ENCODE peak calls at places on chromosome 5, in four cellular contexts. F is H1, V is IMR-90, Y is H9. P is an unnamed sample.

GRCh38 chr5:17405976-17406876 is 91.8 kb upstream of the TAF11L2 start:
- DNase-seq in F (no peak), V (peak; percentile 25), Y (no peak), P (no peak)

GRCh38 chr5:96924016-96924443 is 11.8 kb upstream of the LNPEP start:
- DNase-seq in F (no peak), V (no peak), Y (no peak), P (no peak)

GRCh38 chr5:153783278-153783677 is 255.4 kb downstream of the FAM114A2 start:
- DNase-seq in F (no peak), V (no peak), Y (no peak), P (peak; percentile 97)

GRCh38 chr5:32942225-32942989 is 231.3 kb downstream of the NPR3 start:
- DNase-seq in F (peak; percentile 50), V (peak; percentile 13), Y (peak; percentile 32), P (peak; percentile 76)

GRCh38 chr5:470961-471749 is 28.2 kb downstream of the EXOC3 start:
- DNase-seq in F (no peak), V (no peak), Y (no peak), P (no peak)

GRCh38 chr5:74201334-74202081 is 439.0 kb downstream of the ENC1 start:
- DNase-seq in F (no peak), V (peak; percentile 51), Y (no peak), P (no peak)

GRCh38 chr5:177491429-177491945 is 5.9 kb downstream of the PDLIM7 start:
- DNase-seq in F (peak; percentile 99), V (no peak), Y (peak; percentile 92), P (peak; percentile 91)

GRCh38 chr5:160083012-160083436 is 36.2 kb downstream of the PWWP2A start:
- DNase-seq in F (no peak), V (peak; percentile 81), Y (no peak), P (no peak)

GRCh38 chr5:157378509-157378908 is 81.5 kb upstream of the NIPAL4 start:
- DNase-seq in F (no peak), V (no peak), Y (no peak), P (peak; percentile 45)
- H2AK5ac ChIP-seq in F (no peak overlapping the region), V (no peak overlapping the region), Y (no peak overlapping the region), P (no peak overlapping the region)

GRCh38 chr5:113295111-113295539 is 139.7 kb downstream of the TSSK1B start:
- DNase-seq in F (no peak), V (no peak), Y (no peak), P (no peak)

GRCh38 chr5:113292535-113292934 is 142.3 kb downstream of the TSSK1B start:
- DNase-seq in F (no peak), V (peak; percentile 32), Y (no peak), P (no peak)

GRCh38 chr5:113294341-113295110 is 140.3 kb downstream of the TSSK1B start:
- DNase-seq in F (peak; percentile 86), V (peak; percentile 93), Y (peak; percentile 87), P (peak; percentile 93)

GRCh38 chr5:113293068-113293571 is 141.7 kb downstream of the TSSK1B start:
- DNase-seq in F (peak; percentile 58), V (peak; percentile 28), Y (peak; percentile 66), P (peak; percentile 76)

GRCh38 chr5:113293613-113294340 is 141.0 kb downstream of the TSSK1B start:
- DNase-seq in F (peak; percentile 57), V (peak; percentile 45), Y (peak; percentile 45), P (peak; percentile 48)
- H3K27ac ChIP-seq in F (no peak overlapping the region), V (peak overlapping the region; percentile 87), Y (no peak overlapping the region), P (peak overlapping the region; percentile 67)

GRCh38 chr5:80195837-80196400 is 59.9 kb downstream of the SERINC5 start:
- DNase-seq in F (no peak), V (no peak), Y (no peak), P (no peak)
- H4K5ac ChIP-seq in F (no peak overlapping the region), V (no peak overlapping the region), Y (no peak overlapping the region), P (no peak overlapping the region)

DNA sequence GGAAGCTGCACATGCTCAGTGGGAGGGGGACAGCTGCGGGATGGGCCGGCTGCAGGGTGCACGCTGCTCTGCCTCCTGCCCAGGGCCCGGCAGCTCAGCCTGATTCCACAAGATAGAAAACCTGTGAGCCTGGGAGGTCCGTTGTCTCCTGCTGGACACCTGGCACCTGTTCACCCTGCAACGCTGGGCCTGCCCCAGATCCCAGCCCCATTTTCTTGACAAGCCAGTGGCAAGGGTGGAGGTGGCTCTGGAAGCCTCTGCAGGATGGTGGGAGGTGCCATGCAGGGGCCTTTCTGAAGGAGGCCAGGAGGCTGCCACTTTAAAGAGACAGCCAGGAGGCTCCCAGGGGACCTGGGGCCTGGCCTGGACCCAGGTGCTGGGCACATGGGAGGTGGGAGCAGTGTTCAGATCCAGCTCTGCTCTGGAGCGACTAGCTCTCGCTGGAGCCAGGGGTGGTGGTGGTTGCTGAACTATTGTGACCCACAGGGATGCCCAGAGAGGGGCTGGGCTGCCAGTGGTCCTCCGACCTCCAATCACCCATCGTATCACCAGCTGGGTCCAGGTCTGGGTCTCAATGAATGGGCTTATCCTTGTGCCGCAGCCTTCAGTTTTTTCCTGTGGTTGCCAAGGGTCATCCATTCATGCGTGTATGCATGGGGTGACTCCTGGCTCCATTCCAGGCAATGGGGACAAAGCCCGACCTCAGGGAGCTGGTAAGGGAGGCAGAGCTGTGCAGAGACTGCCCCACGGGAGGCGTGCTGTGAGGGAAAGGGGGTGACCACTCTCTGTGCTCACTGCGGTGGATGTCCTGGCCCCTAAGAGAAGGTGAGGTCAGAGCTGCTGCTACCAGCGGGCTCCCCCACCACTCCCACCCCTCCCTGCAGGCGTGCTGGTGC is 68.4 kb upstream of the RNF130 start:
- DNase-seq in F (peak; percentile 44), V (no peak), Y (no peak), P (no peak)
- H2AK5ac ChIP-seq in F (no peak overlapping the region), V (no peak overlapping the region), Y (no peak overlapping the region), P (no peak overlapping the region)

GRCh38 chr5:142894749-142895148 is 124.6 kb downstream of the ARHGAP26 start:
- DNase-seq in F (no peak), V (peak; percentile 80), Y (no peak), P (no peak)

GRCh38 chr5:142894315-142894714 is 124.1 kb downstream of the ARHGAP26 start:
- DNase-seq in F (no peak), V (no peak), Y (no peak), P (no peak)

GRCh38 chr5:142897328-142897727 is 127.2 kb downstream of the ARHGAP26 start:
- DNase-seq in F (no peak), V (no peak), Y (no peak), P (no peak)

GRCh38 chr5:142892021-142892420 is 121.8 kb downstream of the ARHGAP26 start:
- DNase-seq in F (no peak), V (no peak), Y (no peak), P (peak; percentile 91)

DNA sequence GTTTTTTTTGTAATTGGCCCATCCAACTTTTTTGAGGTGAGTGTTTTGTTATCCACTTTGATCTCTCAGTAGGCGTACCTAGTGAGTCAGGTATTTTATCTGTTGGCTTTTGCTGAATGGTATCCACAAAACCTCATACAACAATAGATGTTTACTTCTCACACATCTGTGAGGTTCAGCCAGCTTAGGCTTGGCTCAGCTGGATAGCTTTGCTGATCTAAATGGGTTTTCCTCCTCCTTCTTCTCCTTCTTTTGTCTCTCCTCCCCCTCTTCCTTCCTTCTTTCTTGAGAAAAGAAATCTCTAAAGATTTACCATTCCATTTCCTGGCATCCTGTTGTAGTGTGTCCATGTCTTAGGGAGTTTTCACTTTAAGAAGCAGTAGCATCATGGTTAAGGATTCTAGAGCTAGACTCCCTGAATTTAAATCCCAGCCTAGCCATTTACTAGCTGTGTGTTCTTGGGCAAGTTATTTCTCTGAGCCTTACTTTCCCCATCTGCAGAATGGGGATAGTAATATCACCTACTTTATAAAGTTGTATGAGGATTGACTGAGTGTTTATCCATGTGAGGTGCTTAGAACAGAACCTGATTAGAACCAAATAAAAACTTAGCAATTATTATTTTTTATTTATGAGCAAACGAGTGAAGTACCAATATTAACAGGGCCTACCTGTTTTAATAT is 126.3 kb downstream of the ARHGAP26 start:
- DNase-seq in F (no peak), V (no peak), Y (no peak), P (peak; percentile 94)
- H3K27ac ChIP-seq in F (peak overlapping the region; percentile 73), V (no peak overlapping the region), Y (peak overlapping the region; percentile 91), P (peak overlapping the region; percentile 67)

P was measured in mesendoderm.